ENCODE peak calls at places on chromosome 6, in nine cellular contexts. A is CD8-positive, alpha-beta memory T cell; F is psoas muscle; N is lower lobe of right lung; J is small intestine; I is K562; C is left ventricle myocardium inferior; X is body of pancreas; E is colonic mucosa. G is an unnamed sample.

GRCh38 chr6:139853302-139853992 is 479.0 kb upstream of the CITED2 start:
- DNase-seq in J (peak; percentile 96), E (peak; percentile 73), N (no peak), C (no peak), F (no peak), I (no peak), A (no peak), X (no peak), G (peak; percentile 75)

GRCh38 chr6:69894578-69895347 is 28.4 kb downstream of the COL19A1 start:
- DNase-seq in A (no peak), J (no peak), F (no peak), I (no peak), X (no peak), C (no peak), E (no peak), N (no peak), G (peak; percentile 28)

GRCh38 chr6:41705996-41706835 is 29.2 kb downstream of the TFEB start:
- DNase-seq in X (peak; percentile 74), A (peak; percentile 38), C (peak; percentile 82), I (peak; percentile 91), N (peak; percentile 86), J (no peak), F (peak; percentile 95), E (peak; percentile 76), G (peak; percentile 93)

GRCh38 chr6:2078888-2079287 is 166.5 kb downstream of the GMDS start:
- DNase-seq in X (no peak), I (no peak), N (no peak), C (no peak), F (no peak), J (no peak), E (no peak), A (no peak), G (no peak)

GRCh38 chr6:17505767-17506280 is 94.3 kb upstream of the FAM8A1 start:
- DNase-seq in C (no peak), E (no peak), F (no peak), J (no peak), X (no peak), A (no peak), N (no peak), I (no peak), G (no peak)

GRCh38 chr6:105596284-105596755 is 193.4 kb upstream of the PREP start:
- DNase-seq in E (no peak), X (peak; percentile 10), I (no peak), J (no peak), C (no peak), N (no peak), A (no peak), F (no peak), G (no peak)

GRCh38 chr6:52381249-52381648 is 19.3 kb downstream of the PAQR8 start:
- DNase-seq in I (no peak), N (no peak), F (no peak), C (no peak), X (no peak), A (no peak), E (no peak), J (no peak), G (no peak)

GRCh38 chr6:147604373-147604772 is 95.9 kb downstream of the SAMD5 start:
- DNase-seq in X (no peak), N (no peak), J (no peak), A (no peak), I (no peak), E (no peak), C (no peak), F (no peak), G (no peak)

GRCh38 chr6:81847866-81848265 is 95.4 kb upstream of the TENT5A start:
- DNase-seq in C (no peak), N (no peak), X (no peak), A (no peak), E (no peak), I (no peak), J (no peak), F (no peak), G (no peak)

GRCh38 chr6:149492798-149493165 is 8.0 kb upstream of the ZC3H12D start:
- DNase-seq in E (no peak), J (no peak), X (no peak), F (no peak), A (no peak), N (no peak), C (no peak), I (no peak), G (no peak)
- H3K4me1 ChIP-seq in E (peaks cover 7% of the 10 kb centered on the region), J (no peaks in the 10 kb centered on the region), X (no peaks in the 10 kb centered on the region), F (no peaks in the 10 kb centered on the region), A (peaks cover 42% of the 10 kb centered on the region), N (no peaks in the 10 kb centered on the region), C (no peaks in the 10 kb centered on the region), I (no peaks in the 10 kb centered on the region), G (no peaks in the 10 kb centered on the region)

DNA sequence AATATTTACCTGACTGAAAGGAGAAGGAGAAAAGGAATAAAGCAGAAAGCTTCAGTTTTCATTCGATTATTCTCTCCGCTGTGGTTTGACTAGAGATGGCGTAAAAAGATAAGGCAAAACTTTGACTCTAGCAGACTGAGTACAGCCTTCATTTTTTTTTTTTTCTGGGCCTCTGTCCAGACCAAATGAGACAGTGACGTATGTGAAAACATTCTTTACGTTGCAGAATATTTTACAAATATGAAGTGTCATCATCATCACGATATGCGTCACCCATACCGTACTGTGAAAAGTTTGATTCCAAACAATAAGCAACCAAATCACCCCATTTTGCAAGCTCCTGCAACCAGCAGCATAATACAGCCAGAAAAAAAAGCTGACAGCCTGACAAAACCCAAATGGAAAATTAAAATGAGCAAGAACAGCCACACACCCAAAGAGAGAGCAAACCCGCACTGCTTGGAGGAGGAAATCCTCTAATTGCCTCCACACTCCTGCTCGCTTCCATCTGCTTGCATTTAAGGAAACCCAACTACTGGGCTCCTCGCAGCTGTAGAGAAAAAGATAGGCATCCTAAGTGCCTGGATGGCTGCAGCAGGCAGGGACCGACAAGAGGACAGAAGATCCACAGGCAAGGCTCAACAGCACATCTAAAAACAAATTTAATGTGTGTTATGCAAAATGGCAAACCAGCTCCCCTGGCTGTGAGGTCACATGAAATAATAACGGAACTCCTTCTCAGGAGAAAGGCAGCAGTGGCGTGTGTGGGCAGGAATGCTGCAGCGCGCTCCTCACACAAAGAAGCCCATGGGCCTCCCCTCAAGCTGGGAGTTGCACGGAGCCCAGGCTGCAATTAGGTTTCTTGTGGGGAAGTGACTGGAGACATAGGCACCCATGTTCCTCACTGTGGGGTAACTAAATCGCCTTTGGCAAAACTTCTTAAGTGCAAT is 113.1 kb downstream of the FYN start:
- DNase-seq in I (no peak), A (peak; percentile 48), N (no peak), E (no peak), X (no peak), J (peak; percentile 52), F (no peak), C (no peak), G (no peak)
- H3K4me3 ChIP-seq in I (no peak overlapping the region), A (peak overlapping the region; percentile 71), N (peak overlapping the region; percentile 17), E (peak overlapping the region; percentile 6), X (no peak overlapping the region), J (no peak overlapping the region), F (no peak overlapping the region), C (no peak overlapping the region), G (peak overlapping the region; percentile 26)

DNA sequence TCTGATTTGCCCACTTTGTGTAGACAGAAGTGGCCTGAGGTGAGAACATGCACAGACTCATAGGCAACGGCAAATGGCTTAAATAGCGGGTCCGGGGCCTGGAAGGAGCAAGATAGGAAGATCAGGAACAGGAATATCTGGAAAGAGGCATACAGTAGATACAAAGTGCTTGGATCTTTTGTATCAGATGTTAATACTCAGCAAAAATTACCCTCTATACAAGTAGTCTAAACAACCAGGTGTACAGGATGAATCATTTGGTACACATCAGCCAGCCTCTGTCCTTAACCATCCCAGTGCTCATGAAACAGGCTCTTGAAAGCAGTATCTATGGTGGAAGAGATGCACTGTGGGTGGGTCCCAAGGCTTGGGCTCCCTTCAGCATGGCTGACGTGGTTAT is 28.9 kb upstream of the HLA-C start:
- DNase-seq in I (no peak), C (no peak), A (no peak), X (no peak), F (no peak), N (no peak), J (no peak), E (no peak), G (no peak)
- H3K36me3 ChIP-seq in I (no peaks in the 10 kb centered on the region), C (no peaks in the 10 kb centered on the region), A (no peaks in the 10 kb centered on the region), X (no peaks in the 10 kb centered on the region), F (no peaks in the 10 kb centered on the region), N (no peaks in the 10 kb centered on the region), J (no peaks in the 10 kb centered on the region), E (no peaks in the 10 kb centered on the region), G (no peaks in the 10 kb centered on the region)

GRCh38 chr6:31738048-31738979 is 1.5 kb upstream of the MSH5 start:
- DNase-seq in F (no peak), X (peak; percentile 83), J (peak; percentile 95), N (peak; percentile 75), E (peak; percentile 91), A (peak; percentile 62), I (peak; percentile 91), C (no peak), G (peak; percentile 75)

GRCh38 chr6:31739639-31740396 is at the start of gene MSH5:
- DNase-seq in J (peak; percentile 100), F (peak; percentile 99), E (peak; percentile 99), I (peak; percentile 100), A (peak; percentile 94), C (peak; percentile 98), X (peak; percentile 99), N (peak; percentile 98), G (peak; percentile 99)

GRCh38 chr6:31736026-31736767 is at the start of gene CLIC1:
- DNase-seq in C (peak; percentile 85), N (peak; percentile 89), E (peak; percentile 95), I (peak; percentile 98), J (peak; percentile 94), F (peak; percentile 90), A (peak; percentile 68), X (peak; percentile 86), G (peak; percentile 88)

GRCh38 chr6:31736768-31737314 is 511 bp upstream of the CLIC1 start:
- DNase-seq in E (peak; percentile 29), N (no peak), I (no peak), A (no peak), J (no peak), X (peak; percentile 18), F (no peak), C (no peak), G (no peak)

GRCh38 chr6:31737315-31738047 is 1.2 kb upstream of the CLIC1 start:
- DNase-seq in N (no peak), C (no peak), F (no peak), I (peak; percentile 73), E (peak; percentile 76), A (no peak), X (peak; percentile 25), J (peak; percentile 60), G (peak; percentile 62)
- H3K4me1 ChIP-seq in N (peaks cover 63% of the 10 kb centered on the region), C (peaks cover 77% of the 10 kb centered on the region), F (peaks cover 21% of the 10 kb centered on the region), I (peaks cover 58% of the 10 kb centered on the region), E (peaks cover 10% of the 10 kb centered on the region), A (peaks cover 58% of the 10 kb centered on the region), X (peaks cover 58% of the 10 kb centered on the region), J (peaks cover 3% of the 10 kb centered on the region), G (peaks cover 11% of the 10 kb centered on the region)

DNA sequence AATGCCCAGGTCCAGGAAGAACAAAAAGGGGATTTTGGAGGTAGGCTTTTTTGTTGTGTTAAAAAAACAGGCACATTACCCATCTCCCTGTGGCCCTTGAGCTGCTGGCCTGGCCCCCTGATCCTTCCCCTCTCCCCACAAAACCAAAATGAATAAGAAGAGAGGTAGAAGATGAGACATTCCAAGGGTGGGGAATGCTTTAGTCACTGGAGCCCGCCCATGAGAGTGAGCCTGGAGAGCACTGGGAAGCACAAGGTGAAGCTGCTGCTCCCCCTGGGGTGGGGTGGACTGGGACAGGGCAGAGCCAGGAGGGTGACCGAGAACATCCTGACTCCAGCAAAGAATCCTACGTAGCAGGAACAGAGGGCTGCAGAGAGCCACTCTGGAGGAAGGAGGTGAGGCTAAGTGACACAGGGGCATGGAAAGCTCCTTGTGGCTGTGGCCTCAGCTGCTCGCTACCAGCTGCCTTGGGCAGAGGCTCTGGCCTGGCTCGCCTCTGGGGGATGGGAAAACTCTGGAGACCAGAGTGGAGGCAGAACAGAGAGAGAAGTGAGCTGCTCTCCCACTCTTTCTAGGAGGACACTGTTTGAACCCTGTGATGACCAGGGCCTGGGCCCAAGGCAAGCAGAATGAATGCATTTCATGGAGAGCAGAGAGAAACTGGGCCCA is 48.3 kb downstream of the AKAP7 start:
- DNase-seq in J (no peak), E (no peak), A (no peak), C (no peak), F (no peak), I (no peak), X (no peak), N (no peak), G (no peak)
- H3K4me3 ChIP-seq in J (no peak overlapping the region), E (no peak overlapping the region), A (no peak overlapping the region), C (no peak overlapping the region), F (no peak overlapping the region), I (no peak overlapping the region), X (no peak overlapping the region), N (no peak overlapping the region), G (no peak overlapping the region)